ENCODE peak calls at places on chromosomes 2 and 18, in nine cellular contexts. C is GM06990, F is fibroblast of pulmonary artery, W is KG1, Q is endothelial cell, X is substantia nigra, K is GM23338, O is transverse colon, H is choroid plexus epithelial cell. M is an unnamed sample.

GRCh38 chr2:160473508-160474318 is 19.9 kb downstream of the RBMS1 start:
- DNase-seq in H (peak; percentile 25), K (no peak), C (no peak), W (no peak), Q (no peak), O (no peak), F (no peak), X (no peak), M (no peak)

GRCh38 chr18:67215686-67216085 is 300.8 kb downstream of the DSEL start:
- DNase-seq in Q (no peak), O (no peak), K (no peak), F (no peak), X (no peak), C (no peak), H (no peak), W (no peak), M (no peak)

GRCh38 chr2:230777681-230778080 is 65.0 kb downstream of the CAB39 start:
- DNase-seq in F (peak; percentile 63), C (no peak), H (peak; percentile 60), X (no peak), Q (no peak), W (no peak), K (no peak), O (no peak), M (no peak)

GRCh38 chr2:17107131-17107530 is 411.1 kb downstream of the RAD51AP2 start:
- DNase-seq in F (no peak), W (no peak), Q (no peak), C (no peak), H (peak; percentile 69), X (no peak), K (no peak), O (no peak), M (no peak)

GRCh38 chr2:120318626-120319025 is 27.3 kb upstream of the INHBB start:
- DNase-seq in H (no peak), F (peak; percentile 23), K (no peak), X (no peak), W (no peak), O (no peak), Q (no peak), C (no peak), M (no peak)

GRCh38 chr2:69667805-69668382 is 24.4 kb upstream of the AAK1 start:
- DNase-seq in H (peak; percentile 36), K (peak; percentile 39), X (no peak), O (no peak), F (peak; percentile 39), C (no peak), Q (no peak), W (no peak), M (no peak)

GRCh38 chr18:58287626-58288289 is 243.7 kb downstream of the NEDD4L start:
- DNase-seq in X (no peak), W (no peak), C (no peak), O (peak; percentile 71), K (no peak), Q (no peak), H (no peak), F (no peak), M (no peak)

GRCh38 chr2:20661028-20661980 is 5.6 kb upstream of the GDF7 start:
- DNase-seq in W (peak; percentile 21), C (no peak), Q (peak; percentile 74), X (no peak), O (peak; percentile 73), H (peak; percentile 87), K (peak; percentile 88), F (peak; percentile 88), M (peak; percentile 53)

GRCh38 chr2:96135621-96136020 is 2.7 kb downstream of the ASTL start:
- DNase-seq in W (no peak), H (no peak), Q (no peak), K (no peak), C (no peak), X (no peak), O (no peak), F (no peak), M (no peak)

GRCh38 chr2:52395912-52396311 is 1364.0 kb upstream of the NRXN1 start:
- DNase-seq in Q (no peak), O (no peak), K (no peak), X (no peak), W (no peak), H (peak; percentile 67), F (peak; percentile 60), C (no peak), M (no peak)

GRCh38 chr2:151437630-151438029 is 27.9 kb downstream of the RIF1 start:
- DNase-seq in H (peak; percentile 48), O (no peak), X (no peak), Q (no peak), F (peak; percentile 61), K (peak; percentile 30), C (peak; percentile 22), W (no peak), M (no peak)

GRCh38 chr2:205280630-205281225 is 401.6 kb upstream of the NRP2 start:
- DNase-seq in F (no peak), C (no peak), O (no peak), X (no peak), K (no peak), Q (no peak), H (no peak), W (no peak), M (no peak)

GRCh38 chr18:28529644-28530043 is 352.7 kb upstream of the CDH2 start:
- DNase-seq in K (no peak), H (no peak), Q (no peak), X (no peak), O (no peak), C (no peak), W (no peak), F (no peak), M (no peak)

GRCh38 chr2:232592687-232593407 is 40.6 kb upstream of the EFHD1 start:
- DNase-seq in H (peak; percentile 82), F (peak; percentile 80), W (no peak), Q (no peak), O (peak; percentile 68), K (no peak), C (no peak), X (no peak), M (no peak)

GRCh38 chr2:15412779-15413178 is 148.4 kb downstream of the NBAS start:
- DNase-seq in K (no peak), H (no peak), W (no peak), X (no peak), Q (no peak), O (no peak), C (no peak), F (no peak), M (no peak)

GRCh38 chr18:70490008-70490933 is 201.4 kb downstream of the SOCS6 start:
- DNase-seq in Q (peak; percentile 45), H (peak; percentile 79), F (peak; percentile 74), X (no peak), K (peak; percentile 76), O (peak; percentile 27), W (peak; percentile 25), C (no peak), M (no peak)

GRCh38 chr2:71934595-71935263 is 212.9 kb downstream of the CYP26B1 start:
- DNase-seq in Q (no peak), C (no peak), X (no peak), K (no peak), F (peak; percentile 58), O (no peak), W (no peak), H (peak; percentile 73), M (no peak)

GRCh38 chr2:138787053-138787666 is 7.0 kb upstream of the NXPH2 start:
- DNase-seq in W (peak; percentile 50), O (no peak), X (no peak), F (peak; percentile 54), H (peak; percentile 66), Q (peak; percentile 48), C (peak; percentile 4), K (peak; percentile 56), M (no peak)

GRCh38 chr18:57023483-57023882 is 123.4 kb upstream of the BOD1L2 start:
- DNase-seq in H (no peak), K (no peak), Q (no peak), C (peak; percentile 54), W (no peak), O (no peak), F (no peak), X (no peak), M (no peak)

GRCh38 chr18:69152436-69152835 is 248.3 kb upstream of the DOK6 start:
- DNase-seq in O (no peak), X (no peak), K (no peak), Q (no peak), C (no peak), H (no peak), F (no peak), W (no peak), M (no peak)

GRCh38 chr2:235247001-235247400 is 246.8 kb upstream of the AGAP1 start:
- DNase-seq in C (no peak), Q (no peak), H (no peak), O (no peak), K (no peak), F (no peak), X (no peak), W (no peak), M (no peak)

GRCh38 chr18:59908790-59909189 is 9.0 kb downstream of the PMAIP1 start:
- DNase-seq in C (no peak), Q (no peak), K (no peak), O (no peak), H (peak; percentile 78), X (no peak), W (no peak), F (peak; percentile 49), M (no peak)

GRCh38 chr18:50218432-50219197 is 23.7 kb upstream of the MYO5B start:
- DNase-seq in F (peak; percentile 45), C (peak; percentile 50), W (no peak), Q (peak; percentile 17), K (peak; percentile 72), X (no peak), O (peak; percentile 56), H (peak; percentile 56), M (peak; percentile 16)

GRCh38 chr2:12428786-12429185 is 287.9 kb upstream of the TRIB2 start:
- DNase-seq in H (peak; percentile 75), K (peak; percentile 4), O (no peak), F (no peak), C (no peak), Q (no peak), W (no peak), X (no peak), M (no peak)

GRCh38 chr18:80148316-80149199 is 39.5 kb downstream of the ADNP2 start:
- DNase-seq in F (peak; percentile 18), Q (no peak), K (no peak), H (no peak), C (no peak), W (no peak), X (no peak), O (no peak), M (no peak)

GRCh38 chr2:146321175-146321574 is 1523.7 kb upstream of the ACVR2A start:
- DNase-seq in H (peak; percentile 82), W (no peak), X (no peak), O (no peak), Q (no peak), F (peak; percentile 27), K (peak; percentile 1), C (no peak), M (no peak)

GRCh38 chr18:23515911-23516546 is 12.7 kb downstream of the RMC1 start:
- DNase-seq in Q (peak; percentile 72), F (peak; percentile 82), C (no peak), H (peak; percentile 87), O (peak; percentile 82), X (no peak), K (peak; percentile 93), W (peak; percentile 51), M (peak; percentile 42)

GRCh38 chr2:205563646-205564045 is 118.7 kb upstream of the NRP2 start:
- DNase-seq in X (no peak), Q (peak; percentile 14), O (peak; percentile 42), C (no peak), H (peak; percentile 14), F (no peak), K (peak; percentile 87), W (no peak), M (no peak)

GRCh38 chr2:48227617-48228344 is 302.2 kb upstream of the STON1 start:
- DNase-seq in X (no peak), O (no peak), Q (no peak), K (no peak), C (peak; percentile 38), H (no peak), W (peak; percentile 17), F (no peak), M (no peak)

GRCh38 chr2:76197842-76198448 is 487.2 kb upstream of the GCFC2 start:
- DNase-seq in C (peak; percentile 15), F (peak; percentile 79), W (peak; percentile 22), O (peak; percentile 52), Q (peak; percentile 75), H (peak; percentile 78), X (no peak), K (peak; percentile 94), M (no peak)

GRCh38 chr18:38025433-38026038 is 459.9 kb upstream of the CELF4 start:
- DNase-seq in K (peak; percentile 63), W (no peak), O (no peak), Q (no peak), F (no peak), C (no peak), H (peak; percentile 22), X (no peak), M (no peak)